ENCODE peak calls at places on chromosome 1, in four cellular contexts. D, L, I and X are unnamed samples.

GRCh38 chr1:119947468-119947867 is 51.2 kb upstream of the ADAM30 start:
- DNase-seq in I (no peak), L (no peak), D (no peak), X (no peak)

GRCh38 chr1:2979191-2980072 is 41.8 kb upstream of the ACTRT2 start:
- DNase-seq in L (no peak), I (no peak), D (no peak), X (no peak)

GRCh38 chr1:10515627-10516026 is 40.9 kb downstream of the PEX14 start:
- DNase-seq in D (no peak), I (no peak), L (no peak), X (no peak)

GRCh38 chr1:7104053-7104738 is 318.9 kb downstream of the CAMTA1 start:
- DNase-seq in L (no peak), I (no peak), D (no peak), X (no peak)

GRCh38 chr1:33972676-33973395 is 109.0 kb downstream of the HMGB4 start:
- DNase-seq in I (no peak), D (no peak), L (no peak), X (no peak)

GRCh38 chr1:29592731-29593130 is 356.4 kb downstream of the PTPRU start:
- DNase-seq in D (no peak), I (peak; percentile 27), L (no peak), X (no peak)

GRCh38 chr1:188433428-188433827 is 1604.7 kb downstream of the PLA2G4A start:
- DNase-seq in L (no peak), I (no peak), D (no peak), X (no peak)

GRCh38 chr1:31095298-31095981 is 29.9 kb upstream of the PUM1 start:
- DNase-seq in I (no peak), D (no peak), L (no peak), X (no peak)

GRCh38 chr1:31694069-31694909 is 9.5 kb downstream of the COL16A1 start:
- DNase-seq in I (no peak), L (no peak), D (no peak), X (no peak)

GRCh38 chr1:24321712-24322635 is 2.8 kb downstream of the GRHL3 start:
- DNase-seq in I (peak; percentile 65), L (no peak), D (no peak), X (peak; percentile 83)
- TF ChIP-seq CBFB in I (no peak), L (peak; percentile 67), D (no peak), X (peak; percentile 98)

GRCh38 chr1:53332833-53333232 is 5.0 kb upstream of the LRP8 start:
- DNase-seq in D (no peak), I (no peak), L (no peak), X (no peak)

GRCh38 chr1:53334781-53335180 is 6.9 kb upstream of the LRP8 start:
- DNase-seq in I (no peak), D (no peak), L (no peak), X (no peak)

GRCh38 chr1:53336146-53336545 is 8.3 kb upstream of the LRP8 start:
- DNase-seq in I (no peak), L (no peak), D (no peak), X (no peak)

GRCh38 chr1:53335661-53336060 is 7.8 kb upstream of the LRP8 start:
- DNase-seq in L (no peak), D (no peak), I (no peak), X (no peak)

GRCh38 chr1:53334312-53334711 is 6.4 kb upstream of the LRP8 start:
- DNase-seq in D (no peak), L (no peak), I (no peak), X (no peak)
- TF ChIP-seq ATF2 in D (no peak), L (no peak), I (no peak), X (no peak)

GRCh38 chr1:92482404-92482664 is 4.4 kb downstream of the GFI1 start:
- DNase-seq in I (no peak), D (no peak), L (no peak), X (no peak)
- TF ChIP-seq CBFB in I (no peak), D (no peak), L (no peak), X (no peak)

DNA sequence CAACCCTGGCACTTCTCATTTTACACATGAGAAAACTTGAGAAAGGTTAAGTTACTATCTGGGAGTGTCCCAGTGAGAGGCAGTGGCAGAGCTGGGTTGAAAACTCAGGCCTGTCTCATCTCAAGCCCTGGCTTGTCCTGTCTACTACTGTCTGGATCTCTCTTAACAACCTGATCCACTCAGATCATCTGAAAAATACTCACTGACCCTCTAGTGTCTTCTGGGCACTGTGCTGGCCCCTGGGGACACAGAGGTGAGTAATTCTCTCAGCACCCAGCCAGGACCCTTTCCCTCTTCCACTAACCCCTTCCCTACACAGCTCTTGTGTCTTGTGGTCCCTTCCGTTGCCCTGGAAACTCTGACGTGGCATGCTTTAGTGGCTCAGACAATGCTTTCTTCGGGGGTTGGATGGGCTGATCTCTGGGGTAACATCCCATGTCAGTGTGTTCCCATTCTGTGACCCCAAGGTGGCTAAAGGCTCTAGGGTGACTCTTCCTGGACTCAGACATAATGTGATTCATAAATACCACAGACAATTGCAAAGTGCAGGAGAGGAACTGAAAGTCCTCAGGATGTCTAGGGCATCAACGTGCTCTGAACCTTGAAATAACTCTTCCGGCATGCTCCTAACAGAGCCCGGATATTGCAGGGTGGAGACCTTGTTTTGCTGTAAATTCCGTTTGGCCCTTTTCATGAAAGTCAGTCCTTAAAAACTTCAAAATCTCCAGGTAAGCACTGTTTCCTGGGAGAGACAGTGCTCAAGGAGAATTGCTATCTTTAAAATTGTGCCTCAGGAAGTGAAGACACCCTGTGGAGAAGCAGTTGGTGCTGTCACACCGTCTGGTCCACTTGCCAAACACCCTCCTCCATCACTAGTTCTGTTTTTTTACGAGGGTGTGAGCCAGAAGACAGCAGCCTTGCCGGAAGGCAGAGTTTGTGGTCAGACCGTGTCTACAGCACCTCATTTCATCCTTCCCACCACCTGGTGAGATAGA is 4.0 kb downstream of the SHISAL2A start:
- DNase-seq in L (peak; percentile 87), I (no peak), D (no peak), X (no peak)
- TF ChIP-seq ATF2 in L (peak; percentile 84), I (no peak), D (no peak), X (no peak)

GRCh38 chr1:1753607-1754005 is 24.7 kb downstream of the NADK start:
- DNase-seq in D (no peak), L (no peak), I (no peak), X (no peak)
- TF ChIP-seq CBFB in D (no peak), L (no peak), I (no peak), X (no peak)

DNA sequence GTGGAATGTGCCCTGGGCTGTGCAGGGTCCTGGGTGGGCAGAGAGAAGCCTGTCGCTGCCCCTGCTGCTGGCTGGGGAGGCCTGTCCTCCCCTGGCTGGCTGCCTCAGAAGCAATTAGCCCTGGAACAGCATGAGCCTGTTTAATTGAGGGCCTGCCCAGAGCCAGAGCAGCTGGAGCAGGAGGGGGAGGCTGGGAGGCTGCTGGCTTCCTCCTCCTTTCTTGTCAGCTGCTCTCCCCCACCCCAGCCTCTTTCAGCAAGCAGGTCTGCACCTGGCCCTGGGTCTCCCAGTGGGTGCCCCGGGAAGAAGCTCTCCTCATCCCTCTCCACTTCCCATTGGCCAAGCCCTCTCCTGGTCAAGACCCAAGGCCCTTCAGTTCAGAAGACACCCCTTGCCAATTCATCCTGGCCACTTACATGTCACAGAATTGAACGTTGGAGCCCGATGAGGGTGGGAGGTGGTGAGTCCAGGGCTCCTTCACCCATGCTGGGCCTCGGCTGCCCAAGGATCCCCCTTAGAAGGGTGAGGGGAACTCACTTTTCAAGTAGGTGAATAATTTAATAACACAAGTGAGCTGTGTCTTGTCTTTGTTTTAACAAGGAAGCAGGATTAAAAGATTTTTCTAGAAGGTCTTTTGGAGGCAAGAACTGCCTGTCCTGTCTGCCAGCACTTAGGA is 13.2 kb downstream of the AMPD2 start:
- DNase-seq in I (no peak), L (no peak), D (no peak), X (no peak)
- TF ChIP-seq ATF2 in I (no peak), L (no peak), D (no peak), X (no peak)

GRCh38 chr1:16120940-16121410 is 34.9 kb downstream of the EPHA2 start:
- DNase-seq in L (no peak), I (no peak), D (peak; percentile 64), X (no peak)

GRCh38 chr1:16119926-16120325 is 35.9 kb downstream of the EPHA2 start:
- DNase-seq in L (no peak), D (no peak), I (no peak), X (no peak)

GRCh38 chr1:16118706-16119105 is 37.2 kb downstream of the EPHA2 start:
- DNase-seq in I (no peak), D (no peak), L (no peak), X (no peak)

GRCh38 chr1:16119504-16119903 is 36.4 kb downstream of the EPHA2 start:
- DNase-seq in L (no peak), I (no peak), D (no peak), X (no peak)

DNA sequence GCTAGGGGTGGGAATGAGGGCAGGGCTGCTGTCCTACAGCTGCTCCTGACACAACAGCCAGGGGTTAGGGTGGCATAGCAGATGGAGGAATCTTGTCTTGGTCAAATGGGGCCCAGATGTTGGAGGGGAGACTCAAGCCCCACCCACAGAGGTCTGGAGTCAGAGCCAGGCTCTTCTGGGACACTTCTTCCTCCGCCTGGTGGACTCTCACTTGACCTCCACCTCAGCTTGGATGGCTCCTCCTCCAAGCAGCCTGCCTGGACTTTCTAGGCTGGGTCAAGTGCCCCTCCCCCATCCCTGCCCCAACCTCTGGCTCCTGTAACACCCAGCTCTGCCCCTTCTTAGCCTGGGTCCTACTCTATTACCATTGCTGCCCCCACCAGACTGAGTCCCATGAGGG is 35.5 kb downstream of the EPHA2 start:
- DNase-seq in L (no peak), D (no peak), I (no peak), X (peak; percentile 59)
- TF ChIP-seq CBFB in L (no peak), D (no peak), I (no peak), X (no peak)